ENCODE peak calls at places on chromosomes 4 and X, in nine cellular contexts. D, N, V, A, F, U, S, G and Q are unnamed samples.

GRCh38 chr4:53767503-53767902 is 176.2 kb upstream of the LNX1 start:
- DNase-seq in N (no peak), G (peak), U (no peak), S (no peak), A (no peak), F (no peak), V (no peak), D (no peak), Q (peak)

GRCh38 chr4:128322311-128322710 is 34.7 kb upstream of the PGRMC2 start:
- DNase-seq in V (no peak), S (peak), A (peak), U (no peak), F (no peak), N (no peak), D (peak), G (no peak), Q (peak)

GRCh38 chr4:26048378-26048882 is 134.4 kb downstream of the SMIM20 start:
- DNase-seq in V (peak), N (no peak), D (peak), G (peak), A (no peak), S (no peak), F (no peak), U (peak), Q (peak)

GRCh38 chr4:41620594-41621256 is 82.8 kb downstream of the LIMCH1 start:
- DNase-seq in G (no peak), U (peak), S (no peak), V (no peak), F (no peak), A (no peak), D (no peak), N (no peak), Q (no peak)

GRCh38 chrX:9788908-9789307 is 2.7 kb downstream of the SHROOM2 start:
- DNase-seq in A (peak), D (peak), F (no peak), G (no peak), S (peak), N (peak), U (no peak), V (no peak), Q (no peak)

GRCh38 chr4:38867478-38868054 is at the start of gene FAM114A1:
- DNase-seq in F (peak), S (peak), A (peak), D (peak), V (peak), N (peak), G (peak), U (peak), Q (peak)

GRCh38 chr4:185831125-185831815 is 19.3 kb upstream of the SORBS2 start:
- DNase-seq in G (no peak), U (no peak), S (no peak), F (no peak), N (no peak), A (peak), D (peak), V (no peak), Q (no peak)

GRCh38 chr4:26083987-26084386 is 170.0 kb downstream of the SMIM20 start:
- DNase-seq in D (peak), S (no peak), F (no peak), V (peak), A (no peak), U (no peak), N (no peak), G (peak), Q (peak)

GRCh38 chr4:1520145-1520661 is 114.0 kb upstream of the NKX1-1 start:
- DNase-seq in A (no peak), N (no peak), G (no peak), F (no peak), U (no peak), D (no peak), S (no peak), V (peak), Q (no peak)

GRCh38 chr4:82745173-82745842 is 53.3 kb downstream of the SCD5 start:
- DNase-seq in N (no peak), D (no peak), S (no peak), U (no peak), V (no peak), F (no peak), A (no peak), G (peak), Q (peak)

GRCh38 chr4:27084685-27085356 is 224.2 kb downstream of the STIM2 start:
- DNase-seq in S (no peak), V (no peak), A (no peak), D (peak), N (peak), F (no peak), G (no peak), U (no peak), Q (no peak)

GRCh38 chr4:167290684-167291083 is 56.4 kb upstream of the SPOCK3 start:
- DNase-seq in N (peak), D (peak), V (no peak), G (no peak), A (no peak), F (no peak), U (no peak), S (no peak), Q (no peak)

GRCh38 chr4:36388710-36389109 is 107.3 kb downstream of the DTHD1 start:
- DNase-seq in D (no peak), N (no peak), A (no peak), S (no peak), F (no peak), U (no peak), V (no peak), G (no peak), Q (no peak)

GRCh38 chr4:14841801-14842748 is 160.2 kb upstream of the CPEB2 start:
- DNase-seq in N (no peak), D (peak), G (no peak), V (peak), U (peak), F (no peak), S (no peak), A (no peak), Q (no peak)

GRCh38 chr4:20249333-20249732 is 2.4 kb upstream of the SLIT2 start:
- DNase-seq in G (peak), S (no peak), V (no peak), F (no peak), N (peak), D (peak), U (no peak), A (no peak), Q (peak)

GRCh38 chr4:150593996-150594395 is 12.0 kb downstream of the MAB21L2 start:
- DNase-seq in A (no peak), V (no peak), N (peak), D (peak), U (no peak), S (no peak), F (no peak), G (peak), Q (peak)

GRCh38 chr4:102832105-102832504 is 4.8 kb upstream of the UBE2D3 start:
- DNase-seq in D (no peak), S (no peak), G (no peak), U (no peak), A (no peak), N (no peak), F (no peak), V (no peak), Q (no peak)